ENCODE peak calls at places on chromosome 16, in four cellular contexts. One of them, this sample, is unnamed.

GRCh38 chr16:67666032-67666537 is 465 bp downstream of the ENKD1 start:
- DNase-seq in GM23248: peak; percentile 68
- DNase-seq in fibroblast of lung: no peak
- DNase-seq in mesenchymal stem cell: peak; percentile 67
- DNase-seq in this sample: peak; percentile 61

GRCh38 chr16:58284021-58284420 is 10.8 kb downstream of the PRSS54 start:
- DNase-seq in mesenchymal stem cell: no peak
- DNase-seq in fibroblast of lung: no peak
- DNase-seq in GM23248: no peak
- DNase-seq in this sample: no peak

GRCh38 chr16:68528686-68529379 is 10.3 kb upstream of the ZFP90 start:
- DNase-seq in GM23248: peak; percentile 86
- DNase-seq in mesenchymal stem cell: peak; percentile 71
- DNase-seq in fibroblast of lung: peak; percentile 59
- DNase-seq in this sample: peak; percentile 91

GRCh38 chr16:27455700-27456099 is 53.7 kb downstream of the IL21R start:
- DNase-seq in fibroblast of lung: no peak
- DNase-seq in GM23248: no peak
- DNase-seq in mesenchymal stem cell: no peak
- DNase-seq in this sample: no peak

GRCh38 chr16:57434003-57434402 is 13.2 kb downstream of the CIAPIN1 start:
- DNase-seq in mesenchymal stem cell: no peak
- DNase-seq in GM23248: no peak
- DNase-seq in fibroblast of lung: no peak
- DNase-seq in this sample: no peak

GRCh38 chr16:58377932-58378331 is 14.3 kb upstream of the GINS3 start:
- DNase-seq in GM23248: peak; percentile 11
- DNase-seq in mesenchymal stem cell: no peak
- DNase-seq in fibroblast of lung: peak; percentile 26
- DNase-seq in this sample: peak; percentile 15

GRCh38 chr16:554640-555413 is 5.4 kb upstream of the PRR35 start:
- DNase-seq in mesenchymal stem cell: peak; percentile 48
- DNase-seq in fibroblast of lung: peak; percentile 74
- DNase-seq in GM23248: peak; percentile 92
- DNase-seq in this sample: peak; percentile 68

GRCh38 chr16:57643902-57644301 is 15.5 kb downstream of the ADGRG1 start:
- DNase-seq in fibroblast of lung: no peak
- DNase-seq in GM23248: no peak
- DNase-seq in mesenchymal stem cell: no peak
- DNase-seq in this sample: no peak

GRCh38 chr16:21568502-21569189 is 30.7 kb upstream of the METTL9 start:
- DNase-seq in GM23248: no peak
- DNase-seq in mesenchymal stem cell: no peak
- DNase-seq in fibroblast of lung: no peak
- DNase-seq in this sample: no peak

GRCh38 chr16:11370084-11370931 is 25.0 kb downstream of the RMI2 start:
- DNase-seq in GM23248: no peak
- DNase-seq in mesenchymal stem cell: no peak
- DNase-seq in fibroblast of lung: no peak
- DNase-seq in this sample: no peak

GRCh38 chr16:11431915-11432465 is 86.7 kb downstream of the RMI2 start:
- DNase-seq in GM23248: peak; percentile 37
- DNase-seq in fibroblast of lung: no peak
- DNase-seq in mesenchymal stem cell: no peak
- DNase-seq in this sample: no peak

GRCh38 chr16:25109643-25110042 is 1.9 kb upstream of the LCMT1 start:
- DNase-seq in fibroblast of lung: peak; percentile 93
- DNase-seq in mesenchymal stem cell: peak; percentile 96
- DNase-seq in GM23248: peak; percentile 96
- DNase-seq in this sample: peak; percentile 78

GRCh38 chr16:26644912-26645543 is 421.7 kb upstream of the C16orf82 start:
- DNase-seq in mesenchymal stem cell: no peak
- DNase-seq in GM23248: no peak
- DNase-seq in fibroblast of lung: no peak
- DNase-seq in this sample: no peak

GRCh38 chr16:67286441-67287235 is 7.3 kb downstream of the PLEKHG4 start:
- DNase-seq in mesenchymal stem cell: no peak
- DNase-seq in GM23248: no peak
- DNase-seq in fibroblast of lung: peak; percentile 46
- DNase-seq in this sample: no peak

GRCh38 chr16:22022151-22022550 is 14.2 kb downstream of the MOSMO start:
- DNase-seq in GM23248: no peak
- DNase-seq in mesenchymal stem cell: no peak
- DNase-seq in fibroblast of lung: no peak
- DNase-seq in this sample: no peak

GRCh38 chr16:4884972-4885874 is 37.9 kb downstream of the UBN1 start:
- DNase-seq in GM23248: no peak
- DNase-seq in mesenchymal stem cell: no peak
- DNase-seq in fibroblast of lung: no peak
- DNase-seq in this sample: no peak

GRCh38 chr16:57668259-57668563 is at the start of gene ADGRG3:
- DNase-seq in mesenchymal stem cell: no peak
- DNase-seq in GM23248: no peak
- DNase-seq in fibroblast of lung: no peak
- DNase-seq in this sample: no peak

GRCh38 chr16:59432934-59433333 is 698.8 kb upstream of the GOT2 start:
- DNase-seq in mesenchymal stem cell: no peak
- DNase-seq in GM23248: no peak
- DNase-seq in fibroblast of lung: no peak
- DNase-seq in this sample: no peak

GRCh38 chr16:75624921-75625334 is 1.8 kb upstream of the ADAT1 start:
- DNase-seq in GM23248: peak; percentile 35
- DNase-seq in mesenchymal stem cell: peak; percentile 78
- DNase-seq in fibroblast of lung: peak; percentile 68
- DNase-seq in this sample: peak; percentile 48

GRCh38 chr16:20854963-20855362 is 45.2 kb downstream of the DCUN1D3 start:
- DNase-seq in GM23248: no peak
- DNase-seq in mesenchymal stem cell: no peak
- DNase-seq in fibroblast of lung: no peak
- DNase-seq in this sample: no peak

GRCh38 chr16:85220125-85220839 is 108.0 kb upstream of the CIBAR2 start:
- DNase-seq in mesenchymal stem cell: peak; percentile 79
- DNase-seq in fibroblast of lung: peak; percentile 88
- DNase-seq in GM23248: peak; percentile 80
- DNase-seq in this sample: peak; percentile 92

GRCh38 chr16:13099822-13100221 is 198.4 kb downstream of the SHISA9 start:
- DNase-seq in GM23248: no peak
- DNase-seq in mesenchymal stem cell: no peak
- DNase-seq in fibroblast of lung: no peak
- DNase-seq in this sample: no peak

GRCh38 chr16:3028716-3029319 is 5.0 kb downstream of the THOC6 start:
- DNase-seq in GM23248: no peak
- DNase-seq in mesenchymal stem cell: no peak
- DNase-seq in fibroblast of lung: no peak
- DNase-seq in this sample: no peak
- H3K4me3 ChIP-seq in GM23248: no peak overlapping the region
- H3K4me3 ChIP-seq in mesenchymal stem cell: peak overlapping the region; percentile 67
- H3K4me3 ChIP-seq in fibroblast of lung: no peak overlapping the region
- H3K4me3 ChIP-seq in this sample: no peak overlapping the region

GRCh38 chr16:81549547-81550411 is 105.2 kb downstream of the CMIP start:
- DNase-seq in GM23248: no peak
- DNase-seq in mesenchymal stem cell: no peak
- DNase-seq in fibroblast of lung: no peak
- DNase-seq in this sample: no peak

GRCh38 chr16:81548901-81549546 is 104.4 kb downstream of the CMIP start:
- DNase-seq in GM23248: no peak
- DNase-seq in fibroblast of lung: no peak
- DNase-seq in mesenchymal stem cell: no peak
- DNase-seq in this sample: no peak

GRCh38 chr16:81551821-81552304 is 107.3 kb downstream of the CMIP start:
- DNase-seq in mesenchymal stem cell: peak; percentile 70
- DNase-seq in fibroblast of lung: peak; percentile 83
- DNase-seq in GM23248: peak; percentile 50
- DNase-seq in this sample: no peak

GRCh38 chr16:81551141-81551808 is 106.7 kb downstream of the CMIP start:
- DNase-seq in GM23248: peak; percentile 92
- DNase-seq in fibroblast of lung: peak; percentile 84
- DNase-seq in mesenchymal stem cell: peak; percentile 80
- DNase-seq in this sample: peak; percentile 16

DNA sequence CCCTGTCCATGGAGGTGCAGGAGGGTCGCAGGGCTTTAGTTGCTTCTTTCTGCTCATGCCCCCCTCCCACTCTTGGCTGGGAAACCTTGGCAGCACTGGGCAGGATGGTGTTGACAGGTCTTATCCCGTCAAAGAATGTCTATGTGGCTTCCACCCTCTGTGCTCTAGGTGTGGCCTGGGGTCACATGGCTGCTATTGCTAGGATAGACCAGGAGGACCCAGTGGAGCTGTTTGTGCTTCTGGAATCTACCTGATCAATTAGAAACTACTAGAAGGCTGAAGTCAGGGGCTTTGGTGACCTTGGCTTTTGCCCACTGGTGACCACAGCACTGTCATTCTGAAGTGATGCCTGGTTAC is 105.8 kb downstream of the CMIP start:
- DNase-seq in fibroblast of lung: no peak
- DNase-seq in GM23248: no peak
- DNase-seq in mesenchymal stem cell: no peak
- DNase-seq in this sample: no peak
- H3K9ac ChIP-seq in fibroblast of lung: no peak overlapping the region
- H3K9ac ChIP-seq in GM23248: no peak overlapping the region
- H3K9ac ChIP-seq in mesenchymal stem cell: no peak overlapping the region
- H3K9ac ChIP-seq in this sample: no peak overlapping the region

GRCh38 chr16:30444231-30445148 is 1.2 kb downstream of the SEPHS2 start:
- DNase-seq in mesenchymal stem cell: no peak
- DNase-seq in fibroblast of lung: no peak
- DNase-seq in GM23248: no peak
- DNase-seq in this sample: no peak

GRCh38 chr16:30447512-30448226 is 2.0 kb upstream of the SEPHS2 start:
- DNase-seq in GM23248: no peak
- DNase-seq in fibroblast of lung: no peak
- DNase-seq in mesenchymal stem cell: no peak
- DNase-seq in this sample: no peak

GRCh38 chr16:30445149-30445407 is 596 bp downstream of the SEPHS2 start:
- DNase-seq in GM23248: no peak
- DNase-seq in mesenchymal stem cell: no peak
- DNase-seq in fibroblast of lung: no peak
- DNase-seq in this sample: no peak

GRCh38 chr16:30446203-30446595 is 525 bp upstream of the SEPHS2 start:
- DNase-seq in fibroblast of lung: no peak
- DNase-seq in mesenchymal stem cell: no peak
- DNase-seq in GM23248: no peak
- DNase-seq in this sample: no peak

GRCh38 chr16:30445408-30446202 is at the start of gene SEPHS2:
- DNase-seq in mesenchymal stem cell: peak; percentile 98
- DNase-seq in GM23248: peak; percentile 98
- DNase-seq in fibroblast of lung: peak; percentile 98
- DNase-seq in this sample: peak; percentile 98
- H3K9me3 ChIP-seq in mesenchymal stem cell: no peaks in the 10 kb centered on the region
- H3K9me3 ChIP-seq in GM23248: no peaks in the 10 kb centered on the region
- H3K9me3 ChIP-seq in fibroblast of lung: no peaks in the 10 kb centered on the region
- H3K9me3 ChIP-seq in this sample: no peaks in the 10 kb centered on the region

GRCh38 chr16:23827245-23827543 is 8.6 kb upstream of the PRKCB start:
- DNase-seq in mesenchymal stem cell: no peak
- DNase-seq in fibroblast of lung: no peak
- DNase-seq in GM23248: no peak
- DNase-seq in this sample: no peak
- H3K4me3 ChIP-seq in mesenchymal stem cell: no peak overlapping the region
- H3K4me3 ChIP-seq in fibroblast of lung: no peak overlapping the region
- H3K4me3 ChIP-seq in GM23248: no peak overlapping the region
- H3K4me3 ChIP-seq in this sample: no peak overlapping the region

GRCh38 chr16:48885456-48885855 is 275.5 kb upstream of the N4BP1 start:
- DNase-seq in GM23248: no peak
- DNase-seq in mesenchymal stem cell: no peak
- DNase-seq in fibroblast of lung: no peak
- DNase-seq in this sample: no peak

GRCh38 chr16:48892884-48893283 is 282.9 kb upstream of the N4BP1 start:
- DNase-seq in GM23248: no peak
- DNase-seq in fibroblast of lung: no peak
- DNase-seq in mesenchymal stem cell: no peak
- DNase-seq in this sample: no peak

DNA sequence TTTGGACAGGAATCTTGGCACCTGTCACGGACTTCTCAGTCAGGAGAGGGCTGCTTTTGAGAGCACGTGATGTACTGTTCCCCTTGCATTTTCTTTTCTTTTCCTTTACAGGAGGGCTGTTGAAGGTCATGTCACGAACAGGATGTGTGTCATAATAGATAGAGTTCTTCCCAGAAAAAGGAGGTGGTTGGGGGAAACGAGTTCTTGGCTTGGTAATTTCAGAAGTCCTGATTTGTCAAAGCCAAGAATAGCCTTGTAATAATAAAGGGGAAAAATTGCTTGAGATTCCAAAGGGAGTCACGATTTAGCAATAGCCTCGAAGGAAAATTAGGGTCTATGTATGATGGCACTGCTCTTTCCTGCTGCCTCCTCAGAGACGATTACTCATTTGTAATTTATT is 277.7 kb upstream of the N4BP1 start:
- DNase-seq in mesenchymal stem cell: no peak
- DNase-seq in GM23248: no peak
- DNase-seq in fibroblast of lung: no peak
- DNase-seq in this sample: no peak
- H3K9ac ChIP-seq in mesenchymal stem cell: no peak overlapping the region
- H3K9ac ChIP-seq in GM23248: no peak overlapping the region
- H3K9ac ChIP-seq in fibroblast of lung: no peak overlapping the region
- H3K9ac ChIP-seq in this sample: no peak overlapping the region

This sample was measured in adipocyte.